ENCODE peak calls at places on chromosomes 12 and 14, in nine cellular contexts. M is body of pancreas, J is A673, E is AG10803, S is GM13977, V is neural progenitor cell, Z is MCF 10A, N is lower lobe of right lung, F is pancreas. H is an unnamed sample.

GRCh38 chr12:92288533-92288932 is 142.9 kb upstream of the BTG1 start:
- DNase-seq in M (no peak), J (no peak), E (no peak), S (no peak), V (no peak), Z (no peak), N (no peak), F (no peak), H (no peak)

GRCh38 chr12:3267690-3268089 is 190.5 kb downstream of the TSPAN9 start:
- DNase-seq in M (no peak), J (no peak), E (no peak), S (no peak), V (no peak), Z (no peak), N (no peak), F (no peak), H (no peak)

GRCh38 chr14:59101441-59101840 is 87.0 kb upstream of the DAAM1 start:
- DNase-seq in M (no peak), J (no peak), E (peak; percentile 57), S (no peak), V (no peak), Z (no peak), N (no peak), F (no peak), H (no peak)

GRCh38 chr12:45725631-45726593 is 3.6 kb upstream of the ARID2 start:
- DNase-seq in M (no peak), J (peak; percentile 66), E (peak; percentile 31), S (peak; percentile 40), V (peak; percentile 49), Z (peak; percentile 63), N (no peak), F (no peak), H (no peak)

GRCh38 chr12:122969657-122970056 is 3.4 kb upstream of the ABCB9 start:
- DNase-seq in M (no peak), J (no peak), E (no peak), S (no peak), V (no peak), Z (no peak), N (no peak), F (no peak), H (no peak)

GRCh38 chr12:661720-662486 is 1.3 kb downstream of the NINJ2 start:
- DNase-seq in M (no peak), J (no peak), E (no peak), S (no peak), V (no peak), Z (no peak), N (no peak), F (no peak), H (no peak)

GRCh38 chr12:89928467-89928866 is 219.8 kb upstream of the ATP2B1 start:
- DNase-seq in M (no peak), J (no peak), E (no peak), S (no peak), V (no peak), Z (no peak), N (no peak), F (no peak), H (no peak)

GRCh38 chr12:118680361-118680963 is 300.9 kb upstream of the SRRM4 start:
- DNase-seq in M (peak; percentile 2), J (peak; percentile 37), E (no peak), S (no peak), V (peak; percentile 16), Z (no peak), N (no peak), F (no peak), H (no peak)

GRCh38 chr14:73700325-73700724 is 13.9 kb downstream of the PNMA1 start:
- DNase-seq in M (no peak), J (no peak), E (no peak), S (peak; percentile 23), V (no peak), Z (no peak), N (no peak), F (no peak), H (no peak)

GRCh38 chr12:52805000-52805399 is 8.9 kb downstream of the KRT4 start:
- DNase-seq in M (no peak), J (peak; percentile 24), E (no peak), S (no peak), V (no peak), Z (no peak), N (no peak), F (no peak), H (no peak)

GRCh38 chr12:97142737-97143450 is 235.8 kb downstream of the NEDD1 start:
- DNase-seq in M (no peak), J (no peak), E (no peak), S (no peak), V (peak; percentile 82), Z (no peak), N (no peak), F (no peak), H (no peak)

GRCh38 chr12:50174971-50175715 is 8.0 kb upstream of the CERS5 start:
- DNase-seq in M (peak; percentile 33), J (peak; percentile 86), E (peak; percentile 85), S (peak; percentile 36), V (peak; percentile 83), Z (peak; percentile 81), N (no peak), F (no peak), H (no peak)

GRCh38 chr12:124774462-124775167 is 89.0 kb downstream of the SCARB1 start:
- DNase-seq in M (peak; percentile 43), J (peak; percentile 86), E (peak; percentile 95), S (peak; percentile 83), V (no peak), Z (peak; percentile 92), N (no peak), F (no peak), H (no peak)

GRCh38 chr12:65742481-65742971 is 81.8 kb upstream of the HMGA2 start:
- DNase-seq in M (no peak), J (peak; percentile 40), E (peak; percentile 37), S (no peak), V (peak; percentile 92), Z (no peak), N (no peak), F (no peak), H (no peak)

GRCh38 chr12:122730215-122731014 is at the start of gene HCAR1:
- DNase-seq in M (no peak), J (peak; percentile 48), E (peak; percentile 5), S (no peak), V (peak; percentile 10), Z (no peak), N (no peak), F (no peak), H (no peak)

GRCh38 chr12:10721654-10722501 is 1.2 kb downstream of the YBX3 start:
- DNase-seq in M (peak; percentile 98), J (peak; percentile 91), E (peak; percentile 98), S (peak; percentile 74), V (peak; percentile 63), Z (peak; percentile 99), N (peak; percentile 91), F (peak; percentile 96), H (peak; percentile 88)

GRCh38 chr12:26631846-26632245 is 201.1 kb downstream of the ITPR2 start:
- DNase-seq in M (no peak), J (no peak), E (peak; percentile 46), S (no peak), V (no peak), Z (no peak), N (no peak), F (no peak), H (no peak)

GRCh38 chr12:98741615-98742265 is 96.7 kb downstream of the APAF1 start:
- DNase-seq in M (no peak), J (peak; percentile 83), E (no peak), S (no peak), V (peak; percentile 58), Z (no peak), N (no peak), F (no peak), H (no peak)

DNA sequence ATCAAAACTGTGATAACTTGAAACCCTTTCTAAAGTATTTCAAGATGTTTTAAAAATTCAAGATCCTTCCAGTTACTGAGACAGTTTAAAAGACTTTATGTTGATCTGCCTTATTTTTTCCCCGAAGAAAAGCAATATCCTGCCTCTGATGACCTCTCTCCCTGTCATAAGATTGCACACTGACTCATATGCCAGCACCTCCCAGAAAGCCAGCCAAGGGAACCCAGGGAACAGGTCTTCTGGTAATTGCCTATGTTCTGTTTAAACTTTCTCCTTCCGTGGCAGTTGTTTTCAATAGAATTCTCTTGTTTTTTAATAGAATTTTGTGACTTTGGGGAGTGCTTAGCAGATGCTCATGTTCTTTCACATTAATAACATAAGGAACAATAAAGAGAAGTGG is 300.2 kb upstream of the PRKD1 start:
- DNase-seq in M (peak; percentile 7), J (no peak), E (peak; percentile 58), S (no peak), V (no peak), Z (peak; percentile 77), N (no peak), F (no peak), H (no peak)
- TF ChIP-seq CTCF in M (no peak), J (no peak), E (no peak), S (no peak), V (no peak), Z (no peak), N (no peak), F (no peak), H (no peak)

GRCh38 chr12:40325349-40325960 is 100.7 kb downstream of the LRRK2 start:
- DNase-seq in M (no peak), J (peak; percentile 73), E (peak; percentile 4), S (peak; percentile 35), V (peak; percentile 35), Z (peak; percentile 60), N (no peak), F (no peak), H (no peak)
- TF ChIP-seq CTCF in M (no peak), J (peak; percentile 85), E (peak; percentile 61), S (peak; percentile 74), V (peak; percentile 63), Z (peak; percentile 45), N (peak; percentile 45), F (peak; percentile 11), H (peak; percentile 78)

DNA sequence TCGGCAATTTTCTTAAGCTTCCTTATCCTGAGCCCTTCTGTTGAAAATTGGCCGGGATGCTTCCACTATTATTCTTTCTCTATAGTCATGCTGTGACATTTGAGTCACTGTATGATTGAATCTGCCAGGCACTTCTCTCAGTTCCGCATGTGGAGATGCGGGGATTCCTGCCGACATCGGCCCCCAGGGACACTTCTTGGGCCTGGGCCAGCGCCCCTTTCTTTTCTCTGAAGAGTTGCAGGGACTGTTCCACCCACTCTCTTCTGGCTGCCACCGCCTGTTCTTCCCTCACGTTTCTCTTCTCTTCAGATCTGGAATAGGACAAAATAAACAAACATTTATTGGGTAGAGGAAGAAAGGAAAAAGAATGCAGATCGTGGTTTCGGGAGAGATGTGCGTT is 310.1 kb downstream of the ETNK1 start:
- DNase-seq in M (no peak), J (peak; percentile 96), E (no peak), S (no peak), V (no peak), Z (peak; percentile 31), N (no peak), F (no peak), H (no peak)
- TF ChIP-seq CTCF in M (no peak), J (no peak), E (no peak), S (no peak), V (no peak), Z (no peak), N (no peak), F (no peak), H (peak; percentile 15)

GRCh38 chr12:127685476-127686234 is 581.3 kb upstream of the TMEM132C start:
- DNase-seq in M (no peak), J (peak; percentile 12), E (peak; percentile 25), S (no peak), V (no peak), Z (no peak), N (no peak), F (no peak), H (no peak)

GRCh38 chr12:127688901-127689428 is 578.0 kb upstream of the TMEM132C start:
- DNase-seq in M (no peak), J (no peak), E (no peak), S (no peak), V (no peak), Z (no peak), N (no peak), F (no peak), H (no peak)

GRCh38 chr12:127690161-127690560 is 576.8 kb upstream of the TMEM132C start:
- DNase-seq in M (no peak), J (peak; percentile 30), E (no peak), S (no peak), V (peak; percentile 12), Z (peak; percentile 21), N (no peak), F (no peak), H (no peak)
- TF ChIP-seq CTCF in M (no peak), J (peak; percentile 59), E (peak; percentile 35), S (peak; percentile 23), V (peak; percentile 60), Z (peak; percentile 29), N (no peak), F (no peak), H (peak; percentile 79)